ENCODE peak calls at places on chromosomes 1 and 21, in five cellular contexts. P is tibial artery; U is CD8-positive, alpha-beta memory T cell; N is nucleus accumbens; E is fibroblast of lung. C is an unnamed sample.

GRCh38 chr1:59243544-59243943 is 53.4 kb upstream of the FGGY start:
- DNase-seq in P (no peak), U (no peak), N (no peak), E (no peak), C (no peak)

GRCh38 chr1:7899741-7900140 is 40.9 kb downstream of the TNFRSF9 start:
- DNase-seq in P (no peak), U (no peak), N (no peak), E (no peak), C (peak; percentile 41)

GRCh38 chr1:151158311-151158710 is 1.9 kb downstream of the TNFAIP8L2 start:
- DNase-seq in P (no peak), U (no peak), N (no peak), E (no peak), C (no peak)

GRCh38 chr1:6819641-6820040 is 34.4 kb downstream of the CAMTA1 start:
- DNase-seq in P (no peak), U (no peak), N (no peak), E (peak; percentile 20), C (peak; percentile 51)

GRCh38 chr1:245212221-245212710 is 57.5 kb downstream of the KIF26B start:
- DNase-seq in P (no peak), U (no peak), N (no peak), E (no peak), C (no peak)

GRCh38 chr1:219686171-219686570 is 73.3 kb upstream of the ZC3H11B start:
- DNase-seq in P (no peak), U (no peak), N (no peak), E (no peak), C (no peak)

GRCh38 chr21:15437873-15438272 is 291.9 kb upstream of the USP25 start:
- DNase-seq in P (no peak), U (no peak), N (no peak), E (peak; percentile 23), C (peak; percentile 77)

GRCh38 chr21:46021978-46022544 is 40.5 kb downstream of the COL6A1 start:
- DNase-seq in P (no peak), U (no peak), N (no peak), E (no peak), C (no peak)

GRCh38 chr1:11052839-11053757 is 6.1 kb upstream of the MASP2 start:
- DNase-seq in P (no peak), U (no peak), N (no peak), E (no peak), C (no peak)

GRCh38 chr1:185483647-185484450 is 166.8 kb upstream of the IVNS1ABP start:
- DNase-seq in P (peak; percentile 31), U (no peak), N (no peak), E (peak; percentile 43), C (peak; percentile 83)

C was measured in astrocyte of the hippocampus.